ENCODE peak calls at places on chromosomes 7 and 10, in nine cellular contexts. E, T, P, G, S, U, A, L and B are unnamed samples.

GRCh38 chr10:369441-370221 is 234.4 kb downstream of the ZMYND11 start:
- DNase-seq in E (no peak), T (no peak), P (no peak), G (no peak), S (no peak), U (no peak), A (no peak), L (no peak), B (no peak)

GRCh38 chr7:158529181-158530096 is 58.2 kb downstream of the PTPRN2 start:
- DNase-seq in E (no peak), T (no peak), P (no peak), G (no peak), S (no peak), U (no peak), A (no peak), L (no peak), B (no peak)

GRCh38 chr10:71092812-71093391 is 119.5 kb upstream of the UNC5B start:
- DNase-seq in E (no peak), T (peak), P (peak), G (no peak), S (no peak), U (no peak), A (no peak), L (no peak), B (no peak)

GRCh38 chr7:104973909-104974415 is 40.0 kb upstream of the KMT2E start:
- DNase-seq in E (no peak), T (no peak), P (no peak), G (no peak), S (no peak), U (no peak), A (peak), L (no peak), B (peak)

GRCh38 chr7:65953890-65954289 is 28.1 kb downstream of the GUSB start:
- DNase-seq in E (no peak), T (no peak), P (no peak), G (no peak), S (no peak), U (no peak), A (no peak), L (no peak), B (no peak)

GRCh38 chr7:37208528-37208927 is 240.1 kb downstream of the ELMO1 start:
- DNase-seq in E (peak), T (peak), P (no peak), G (no peak), S (peak), U (peak), A (peak), L (peak), B (peak)

GRCh38 chr10:124099603-124100002 is 6.2 kb upstream of the CHST15 start:
- DNase-seq in E (no peak), T (no peak), P (no peak), G (no peak), S (no peak), U (no peak), A (no peak), L (no peak), B (no peak)

GRCh38 chr7:43942997-43943701 is 16.9 kb downstream of the UBE2D4 start:
- DNase-seq in E (no peak), T (no peak), P (no peak), G (no peak), S (no peak), U (no peak), A (no peak), L (peak), B (peak)

GRCh38 chr10:7891634-7892033 is 73.3 kb downstream of the TAF3 start:
- DNase-seq in E (no peak), T (no peak), P (no peak), G (no peak), S (no peak), U (no peak), A (peak), L (no peak), B (no peak)

GRCh38 chr7:126690104-126690503 is 562.6 kb downstream of the GRM8 start:
- DNase-seq in E (no peak), T (no peak), P (no peak), G (no peak), S (no peak), U (no peak), A (no peak), L (no peak), B (no peak)

GRCh38 chr7:86598721-86599120 is 45.0 kb upstream of the GRM3 start:
- DNase-seq in E (no peak), T (no peak), P (no peak), G (no peak), S (no peak), U (no peak), A (no peak), L (no peak), B (no peak)

GRCh38 chr7:400901-401485 is 111.0 kb downstream of the FOXL3 start:
- DNase-seq in E (no peak), T (no peak), P (no peak), G (no peak), S (no peak), U (no peak), A (no peak), L (no peak), B (no peak)

GRCh38 chr10:93710333-93710909 is 8.0 kb upstream of the FRA10AC1 start:
- DNase-seq in E (no peak), T (no peak), P (no peak), G (no peak), S (no peak), U (no peak), A (no peak), L (no peak), B (no peak)

GRCh38 chr10:93512565-93512964 is 16.2 kb downstream of the CEP55 start:
- DNase-seq in E (no peak), T (no peak), P (no peak), G (no peak), S (no peak), U (no peak), A (peak), L (no peak), B (no peak)

GRCh38 chr7:4742852-4743251 is 32.6 kb upstream of the AP5Z1 start:
- DNase-seq in E (no peak), T (no peak), P (no peak), G (no peak), S (no peak), U (no peak), A (no peak), L (no peak), B (no peak)

GRCh38 chr10:98563811-98564210 is 117.1 kb upstream of the HPS1 start:
- DNase-seq in E (no peak), T (no peak), P (no peak), G (no peak), S (no peak), U (no peak), A (peak), L (no peak), B (no peak)

GRCh38 chr7:121187676-121188075 is 141.1 kb upstream of the WNT16 start:
- DNase-seq in E (no peak), T (no peak), P (no peak), G (no peak), S (no peak), U (no peak), A (no peak), L (no peak), B (no peak)

GRCh38 chr7:10696064-10696463 is 277.6 kb upstream of the PHF14 start:
- DNase-seq in E (no peak), T (no peak), P (no peak), G (no peak), S (no peak), U (no peak), A (no peak), L (no peak), B (no peak)

GRCh38 chr10:97213431-97213830 is 27.7 kb upstream of the SLIT1 start:
- DNase-seq in E (no peak), T (no peak), P (no peak), G (no peak), S (no peak), U (no peak), A (no peak), L (no peak), B (no peak)

GRCh38 chr10:96651998-96652431 is 65.2 kb upstream of the TM9SF3 start:
- DNase-seq in E (no peak), T (no peak), P (no peak), G (peak), S (no peak), U (peak), A (no peak), L (no peak), B (no peak)